ENCODE peak calls at places on chromosomes 16 and 17, in seven cellular contexts. One of them, this sample, is unnamed. For H3K36me3, the result is how much of the 10 kb centered on the place peaks cover.

GRCh38 chr16:48535831-48536599 is 74.0 kb downstream of the N4BP1 start:
- DNase-seq in endodermal cell: no peak
- DNase-seq in transverse colon: peak
- DNase-seq in tibial artery: peak
- DNase-seq in uterus: peak
- DNase-seq in fibroblast of lung: peak
- DNase-seq in left ventricle myocardium inferior: peak
- DNase-seq in this sample: peak

GRCh38 chr17:66468241-66469087 is 166.1 kb downstream of the PRKCA start:
- DNase-seq in endodermal cell: no peak
- DNase-seq in left ventricle myocardium inferior: no peak
- DNase-seq in fibroblast of lung: peak
- DNase-seq in uterus: no peak
- DNase-seq in transverse colon: no peak
- DNase-seq in tibial artery: no peak
- DNase-seq in this sample: peak

GRCh38 chr17:35568561-35568960 is 7.9 kb upstream of the SLFN14 start:
- DNase-seq in left ventricle myocardium inferior: no peak
- DNase-seq in transverse colon: peak
- DNase-seq in uterus: no peak
- DNase-seq in endodermal cell: peak
- DNase-seq in tibial artery: no peak
- DNase-seq in fibroblast of lung: peak
- DNase-seq in this sample: peak

GRCh38 chr16:88799569-88800276 is 3.9 kb upstream of the CDT1 start:
- DNase-seq in uterus: no peak
- DNase-seq in tibial artery: peak
- DNase-seq in transverse colon: no peak
- DNase-seq in endodermal cell: no peak
- DNase-seq in fibroblast of lung: no peak
- DNase-seq in left ventricle myocardium inferior: no peak
- DNase-seq in this sample: no peak

GRCh38 chr16:70808371-70808770 is 7.4 kb upstream of the VAC14 start:
- DNase-seq in tibial artery: no peak
- DNase-seq in endodermal cell: peak
- DNase-seq in transverse colon: no peak
- DNase-seq in fibroblast of lung: no peak
- DNase-seq in left ventricle myocardium inferior: no peak
- DNase-seq in uterus: no peak
- DNase-seq in this sample: no peak

GRCh38 chr17:76492989-76493501 is 8.2 kb downstream of the RHBDF2 start:
- DNase-seq in tibial artery: peak
- DNase-seq in fibroblast of lung: peak
- DNase-seq in left ventricle myocardium inferior: peak
- DNase-seq in endodermal cell: no peak
- DNase-seq in transverse colon: peak
- DNase-seq in uterus: peak
- DNase-seq in this sample: peak

GRCh38 chr16:29984764-29985147 is 10.7 kb downstream of the HIRIP3 start:
- DNase-seq in endodermal cell: no peak
- DNase-seq in tibial artery: no peak
- DNase-seq in uterus: no peak
- DNase-seq in left ventricle myocardium inferior: no peak
- DNase-seq in fibroblast of lung: no peak
- DNase-seq in transverse colon: no peak
- DNase-seq in this sample: no peak

GRCh38 chr16:17474572-17474971 is 3.8 kb upstream of the XYLT1 start:
- DNase-seq in endodermal cell: no peak
- DNase-seq in uterus: no peak
- DNase-seq in left ventricle myocardium inferior: no peak
- DNase-seq in tibial artery: peak
- DNase-seq in transverse colon: peak
- DNase-seq in fibroblast of lung: no peak
- DNase-seq in this sample: no peak

GRCh38 chr17:72502111-72502939 is 381.5 kb downstream of the SOX9 start:
- DNase-seq in endodermal cell: peak
- DNase-seq in uterus: no peak
- DNase-seq in transverse colon: peak
- DNase-seq in tibial artery: no peak
- DNase-seq in fibroblast of lung: peak
- DNase-seq in left ventricle myocardium inferior: no peak
- DNase-seq in this sample: peak

GRCh38 chr17:70604854-70605253 is 435.5 kb downstream of the KCNJ2 start:
- DNase-seq in transverse colon: no peak
- DNase-seq in left ventricle myocardium inferior: no peak
- DNase-seq in uterus: no peak
- DNase-seq in endodermal cell: no peak
- DNase-seq in fibroblast of lung: no peak
- DNase-seq in tibial artery: no peak
- DNase-seq in this sample: no peak

GRCh38 chr16:66069576-66069975 is 296.9 kb upstream of the CDH5 start:
- DNase-seq in tibial artery: no peak
- DNase-seq in left ventricle myocardium inferior: no peak
- DNase-seq in endodermal cell: no peak
- DNase-seq in fibroblast of lung: no peak
- DNase-seq in uterus: no peak
- DNase-seq in transverse colon: no peak
- DNase-seq in this sample: no peak

GRCh38 chr17:27743288-27743885 is 56.9 kb downstream of the NOS2 start:
- DNase-seq in left ventricle myocardium inferior: no peak
- DNase-seq in uterus: no peak
- DNase-seq in endodermal cell: peak
- DNase-seq in tibial artery: no peak
- DNase-seq in fibroblast of lung: no peak
- DNase-seq in transverse colon: no peak
- DNase-seq in this sample: no peak

GRCh38 chr16:59412275-59412841 is 678.2 kb upstream of the GOT2 start:
- DNase-seq in tibial artery: no peak
- DNase-seq in left ventricle myocardium inferior: no peak
- DNase-seq in fibroblast of lung: peak
- DNase-seq in uterus: no peak
- DNase-seq in endodermal cell: no peak
- DNase-seq in transverse colon: no peak
- DNase-seq in this sample: no peak

GRCh38 chr17:50511058-50511457 is 2.8 kb downstream of the MYCBPAP start:
- DNase-seq in transverse colon: no peak
- DNase-seq in left ventricle myocardium inferior: no peak
- DNase-seq in tibial artery: no peak
- DNase-seq in endodermal cell: peak
- DNase-seq in fibroblast of lung: no peak
- DNase-seq in uterus: no peak
- DNase-seq in this sample: peak

GRCh38 chr17:79945591-79946255 is 89.9 kb downstream of the TBC1D16 start:
- DNase-seq in tibial artery: peak
- DNase-seq in fibroblast of lung: peak
- DNase-seq in uterus: no peak
- DNase-seq in endodermal cell: peak
- DNase-seq in left ventricle myocardium inferior: peak
- DNase-seq in transverse colon: no peak
- DNase-seq in this sample: no peak

DNA sequence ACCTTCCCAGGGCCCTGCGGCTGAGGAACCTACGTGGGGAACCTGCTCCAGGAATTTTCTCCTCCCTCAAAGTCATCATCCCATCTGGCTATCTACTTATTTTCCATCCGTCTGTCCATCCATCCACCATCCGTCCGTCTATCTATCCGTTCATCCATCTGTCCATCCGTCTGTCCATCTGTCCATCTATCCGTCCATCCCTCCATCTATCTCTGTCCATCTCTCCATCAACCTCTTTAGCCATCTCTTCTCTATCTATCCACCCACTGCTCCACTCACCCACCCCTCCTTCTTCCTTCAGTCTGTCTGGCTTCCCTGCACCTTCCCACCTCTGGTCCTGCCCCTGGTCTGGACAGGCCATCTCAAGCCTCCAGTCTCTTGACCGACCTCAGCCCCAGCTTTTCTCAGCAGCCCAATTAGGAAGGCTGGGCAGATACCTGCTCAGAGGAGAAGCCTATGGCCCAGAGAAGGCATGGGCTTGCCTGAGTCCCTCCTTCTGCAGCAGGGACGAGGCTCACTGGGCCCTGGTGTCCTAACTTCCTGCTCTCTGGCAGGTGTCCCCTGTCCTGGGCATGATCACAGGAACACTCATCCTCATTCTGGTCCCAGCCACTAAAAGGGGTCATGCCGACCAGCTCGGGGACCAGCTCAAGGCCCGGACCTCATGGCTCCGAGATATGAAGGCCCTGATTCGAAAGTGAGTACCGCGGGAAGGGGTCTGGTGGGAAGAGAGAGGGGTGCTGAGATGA is 23.0 kb downstream of the MYBBP1A start:
- DNase-seq in uterus: no peak
- DNase-seq in left ventricle myocardium inferior: no peak
- DNase-seq in fibroblast of lung: no peak
- DNase-seq in transverse colon: no peak
- DNase-seq in endodermal cell: peak
- DNase-seq in tibial artery: no peak
- DNase-seq in this sample: no peak
- H3K36me3 ChIP-seq in uterus: under half
- H3K36me3 ChIP-seq in left ventricle myocardium inferior: under half
- H3K36me3 ChIP-seq in fibroblast of lung: under half
- H3K36me3 ChIP-seq in transverse colon: under half
- H3K36me3 ChIP-seq in endodermal cell: under half
- H3K36me3 ChIP-seq in tibial artery: under half
- H3K36me3 ChIP-seq in this sample: under half

GRCh38 chr17:29389994-29390855 is at the start of gene TAOK1:
- DNase-seq in uterus: peak
- DNase-seq in endodermal cell: peak
- DNase-seq in transverse colon: peak
- DNase-seq in left ventricle myocardium inferior: peak
- DNase-seq in tibial artery: peak
- DNase-seq in fibroblast of lung: peak
- DNase-seq in this sample: peak

GRCh38 chr17:29383687-29384086 is 6.5 kb upstream of the TAOK1 start:
- DNase-seq in left ventricle myocardium inferior: no peak
- DNase-seq in endodermal cell: no peak
- DNase-seq in tibial artery: no peak
- DNase-seq in transverse colon: peak
- DNase-seq in uterus: no peak
- DNase-seq in fibroblast of lung: peak
- DNase-seq in this sample: peak

GRCh38 chr17:29388937-29389336 is 1.2 kb upstream of the TAOK1 start:
- DNase-seq in fibroblast of lung: no peak
- DNase-seq in endodermal cell: no peak
- DNase-seq in transverse colon: peak
- DNase-seq in uterus: no peak
- DNase-seq in left ventricle myocardium inferior: no peak
- DNase-seq in tibial artery: no peak
- DNase-seq in this sample: no peak

GRCh38 chr17:29386760-29387159 is 3.4 kb upstream of the TAOK1 start:
- DNase-seq in transverse colon: no peak
- DNase-seq in fibroblast of lung: no peak
- DNase-seq in tibial artery: no peak
- DNase-seq in left ventricle myocardium inferior: no peak
- DNase-seq in endodermal cell: no peak
- DNase-seq in uterus: no peak
- DNase-seq in this sample: no peak

DNA sequence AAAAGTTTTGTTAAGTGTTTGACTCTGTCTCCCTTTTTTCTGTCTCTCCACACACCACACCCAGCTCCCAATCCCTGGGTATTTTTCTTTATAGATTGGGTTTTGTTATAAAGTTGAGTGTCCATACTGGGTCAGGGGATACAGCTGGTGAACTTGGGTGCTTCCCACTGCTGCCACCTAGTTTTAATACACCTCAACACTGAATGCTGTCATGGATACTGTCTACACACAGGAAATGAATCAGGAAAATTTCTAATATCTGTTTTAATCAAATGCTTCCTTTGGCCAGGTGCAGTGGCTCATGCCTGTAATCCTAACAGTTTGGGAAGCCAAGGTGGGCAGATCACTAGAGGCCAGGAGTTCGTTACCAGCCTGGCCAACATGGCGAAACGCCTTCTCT is 5.3 kb upstream of the TAOK1 start:
- DNase-seq in endodermal cell: no peak
- DNase-seq in uterus: no peak
- DNase-seq in left ventricle myocardium inferior: no peak
- DNase-seq in fibroblast of lung: no peak
- DNase-seq in transverse colon: no peak
- DNase-seq in tibial artery: no peak
- DNase-seq in this sample: peak
- TF ChIP-seq CTCF in endodermal cell: peak
- TF ChIP-seq CTCF in uterus: no peak
- TF ChIP-seq CTCF in left ventricle myocardium inferior: no peak
- TF ChIP-seq CTCF in fibroblast of lung: no peak
- TF ChIP-seq CTCF in transverse colon: no peak
- TF ChIP-seq CTCF in tibial artery: no peak
- TF ChIP-seq CTCF in this sample: peak

DNA sequence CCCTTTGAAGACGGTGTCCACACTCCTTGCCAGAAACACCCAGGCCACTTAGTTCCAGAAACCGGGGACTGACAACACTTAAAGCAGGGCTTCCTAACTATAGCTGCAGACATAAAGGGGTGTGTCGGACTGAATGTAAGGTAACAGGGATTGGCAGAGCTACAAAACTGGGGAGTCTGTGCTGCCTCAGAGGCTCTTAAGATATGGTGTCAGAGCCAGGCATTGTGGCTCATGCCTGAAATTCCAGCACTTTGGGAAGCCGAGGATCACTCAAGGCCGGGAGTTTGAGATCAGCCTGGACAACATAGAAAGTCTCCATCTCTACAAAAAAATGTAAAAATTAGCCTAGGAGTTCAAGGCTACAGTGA is 14.2 kb upstream of the NLRC3 start:
- DNase-seq in left ventricle myocardium inferior: no peak
- DNase-seq in transverse colon: no peak
- DNase-seq in tibial artery: no peak
- DNase-seq in uterus: no peak
- DNase-seq in fibroblast of lung: no peak
- DNase-seq in endodermal cell: no peak
- DNase-seq in this sample: no peak
- H3K36me3 ChIP-seq in left ventricle myocardium inferior: under half
- H3K36me3 ChIP-seq in transverse colon: under half
- H3K36me3 ChIP-seq in tibial artery: half or more
- H3K36me3 ChIP-seq in uterus: under half
- H3K36me3 ChIP-seq in fibroblast of lung: under half
- H3K36me3 ChIP-seq in endodermal cell: under half
- H3K36me3 ChIP-seq in this sample: under half

DNA sequence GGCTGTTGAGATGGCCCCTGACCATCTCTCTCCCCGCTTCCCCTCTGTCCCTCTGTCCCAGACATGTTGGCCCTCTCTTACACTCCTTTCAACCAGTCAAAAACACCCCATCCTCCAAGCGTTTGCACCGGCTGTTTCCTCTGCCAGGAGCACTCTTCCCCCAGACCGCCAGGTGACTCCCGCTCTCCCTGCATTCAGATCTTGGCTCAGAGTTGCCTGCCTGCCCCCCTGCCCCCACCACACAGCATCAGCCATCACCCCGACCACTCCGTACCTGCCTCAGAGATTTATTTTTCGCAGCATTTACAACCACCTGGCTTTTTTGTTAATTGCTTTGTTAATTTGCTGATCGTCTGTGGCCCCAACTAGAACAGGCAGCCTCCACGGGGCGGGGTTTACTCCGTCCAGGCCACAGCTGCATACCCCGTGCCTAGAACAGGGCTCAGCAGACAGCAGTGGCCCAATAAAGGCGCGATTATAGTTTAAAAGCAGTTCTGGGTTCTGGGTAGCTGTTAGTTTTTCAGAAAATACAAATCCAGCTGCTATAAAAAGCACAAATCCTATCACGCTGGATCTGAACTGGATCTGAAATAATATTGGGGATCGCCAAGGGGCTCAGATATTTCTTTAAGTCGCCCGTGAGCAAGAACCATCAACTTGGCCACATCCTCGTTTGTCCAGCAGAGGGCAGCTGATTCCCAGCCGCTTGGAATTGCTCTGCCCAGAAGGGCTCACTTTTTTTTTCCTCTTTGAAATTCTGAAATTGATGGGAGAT is 173.6 kb downstream of the IRF8 start:
- DNase-seq in endodermal cell: peak
- DNase-seq in left ventricle myocardium inferior: peak
- DNase-seq in fibroblast of lung: peak
- DNase-seq in uterus: peak
- DNase-seq in transverse colon: peak
- DNase-seq in tibial artery: no peak
- DNase-seq in this sample: peak
- TF ChIP-seq CTCF in endodermal cell: peak
- TF ChIP-seq CTCF in left ventricle myocardium inferior: peak
- TF ChIP-seq CTCF in fibroblast of lung: peak
- TF ChIP-seq CTCF in uterus: peak
- TF ChIP-seq CTCF in transverse colon: peak
- TF ChIP-seq CTCF in tibial artery: peak
- TF ChIP-seq CTCF in this sample: peak